ENCODE peak calls at places on chromosomes 4 and X, in six cellular contexts. Z is transverse colon, N is fibroblast of lung, S is heart left ventricle, K is fibroblast of mammary gland, E is astrocyte of the cerebellum. M is an unnamed sample.

GRCh38 chrX:153708415-153708814 is 15.8 kb downstream of the BCAP31 start:
- DNase-seq in Z (peak), N (peak), S (peak), K (peak), E (peak), M (peak)

GRCh38 chr4:183142566-183143545 is 43.8 kb downstream of the WWC2 start:
- DNase-seq in Z (peak), N (peak), S (peak), K (peak), E (no peak), M (peak)

GRCh38 chr4:25875281-25875745 is 12.5 kb upstream of the SEL1L3 start:
- DNase-seq in Z (peak), N (no peak), S (no peak), K (no peak), E (no peak), M (no peak)

GRCh38 chr4:144565558-144566195 is 80.3 kb upstream of the HHIP start:
- DNase-seq in Z (no peak), N (peak), S (no peak), K (no peak), E (no peak), M (no peak)

GRCh38 chrX:155086202-155086840 is 15.0 kb downstream of the BRCC3 start:
- DNase-seq in Z (peak), N (no peak), S (no peak), K (peak), E (peak), M (peak)

GRCh38 chr4:78155616-78156105 is 98.5 kb downstream of the FRAS1 start:
- DNase-seq in Z (no peak), N (peak), S (no peak), K (peak), E (peak), M (peak)

GRCh38 chrX:104712515-104712914 is 146.5 kb downstream of the IL1RAPL2 start:
- DNase-seq in Z (no peak), N (no peak), S (no peak), K (peak), E (no peak), M (no peak)

GRCh38 chr4:112523008-112523440 is 7.0 kb upstream of the NEUROG2 start:
- DNase-seq in Z (peak), N (peak), S (no peak), K (peak), E (no peak), M (peak)

GRCh38 chrX:2650865-2651264 is 40.2 kb upstream of the CD99 start:
- DNase-seq in Z (no peak), N (peak), S (no peak), K (no peak), E (no peak), M (no peak)

GRCh38 chr4:153018716-153019115 is 82.6 kb downstream of the FHDC1 start:
- DNase-seq in Z (no peak), N (no peak), S (no peak), K (no peak), E (no peak), M (no peak)

GRCh38 chrX:72086995-72087394 is 44.7 kb downstream of the RTL5 start:
- DNase-seq in Z (no peak), N (no peak), S (no peak), K (no peak), E (no peak), M (no peak)

GRCh38 chr4:26885912-26886274 is 25.3 kb downstream of the STIM2 start:
- DNase-seq in Z (no peak), N (no peak), S (no peak), K (no peak), E (no peak), M (no peak)

GRCh38 chrX:153953342-153953830 is 8.9 kb upstream of the RENBP start:
- DNase-seq in Z (peak), N (peak), S (peak), K (peak), E (peak), M (peak)

GRCh38 chrX:65195621-65196020 is 219.4 kb upstream of the ZC4H2 start:
- DNase-seq in Z (peak), N (no peak), S (no peak), K (no peak), E (no peak), M (no peak)

GRCh38 chr4:168999836-169000235 is 10.2 kb downstream of the CBR4 start:
- DNase-seq in Z (no peak), N (peak), S (no peak), K (no peak), E (no peak), M (no peak)

GRCh38 chrX:148933881-148934280 is 433.5 kb downstream of the AFF2 start:
- DNase-seq in Z (no peak), N (no peak), S (no peak), K (no peak), E (no peak), M (no peak)

GRCh38 chr4:79823148-79823763 is 249.8 kb downstream of the ANTXR2 start:
- DNase-seq in Z (peak), N (peak), S (no peak), K (peak), E (peak), M (peak)

GRCh38 chrX:134172588-134173259 is 64.3 kb upstream of the CCDC160 start:
- DNase-seq in Z (peak), N (no peak), S (peak), K (no peak), E (no peak), M (no peak)

GRCh38 chr4:26468977-26469376 is 21.3 kb downstream of the CCKAR start:
- DNase-seq in Z (no peak), N (no peak), S (no peak), K (no peak), E (no peak), M (no peak)

GRCh38 chr4:20311863-20312262 is 60.2 kb downstream of the SLIT2 start:
- DNase-seq in Z (no peak), N (peak), S (no peak), K (no peak), E (peak), M (peak)

GRCh38 chr4:20301161-20301560 is 49.5 kb downstream of the SLIT2 start:
- DNase-seq in Z (no peak), N (no peak), S (no peak), K (no peak), E (no peak), M (no peak)

GRCh38 chr4:20305976-20306375 is 54.3 kb downstream of the SLIT2 start:
- DNase-seq in Z (no peak), N (no peak), S (no peak), K (peak), E (peak), M (peak)
- TF ChIP-seq CTCF in Z (no peak), N (peak), S (no peak), K (peak), E (peak), M (peak)

DNA sequence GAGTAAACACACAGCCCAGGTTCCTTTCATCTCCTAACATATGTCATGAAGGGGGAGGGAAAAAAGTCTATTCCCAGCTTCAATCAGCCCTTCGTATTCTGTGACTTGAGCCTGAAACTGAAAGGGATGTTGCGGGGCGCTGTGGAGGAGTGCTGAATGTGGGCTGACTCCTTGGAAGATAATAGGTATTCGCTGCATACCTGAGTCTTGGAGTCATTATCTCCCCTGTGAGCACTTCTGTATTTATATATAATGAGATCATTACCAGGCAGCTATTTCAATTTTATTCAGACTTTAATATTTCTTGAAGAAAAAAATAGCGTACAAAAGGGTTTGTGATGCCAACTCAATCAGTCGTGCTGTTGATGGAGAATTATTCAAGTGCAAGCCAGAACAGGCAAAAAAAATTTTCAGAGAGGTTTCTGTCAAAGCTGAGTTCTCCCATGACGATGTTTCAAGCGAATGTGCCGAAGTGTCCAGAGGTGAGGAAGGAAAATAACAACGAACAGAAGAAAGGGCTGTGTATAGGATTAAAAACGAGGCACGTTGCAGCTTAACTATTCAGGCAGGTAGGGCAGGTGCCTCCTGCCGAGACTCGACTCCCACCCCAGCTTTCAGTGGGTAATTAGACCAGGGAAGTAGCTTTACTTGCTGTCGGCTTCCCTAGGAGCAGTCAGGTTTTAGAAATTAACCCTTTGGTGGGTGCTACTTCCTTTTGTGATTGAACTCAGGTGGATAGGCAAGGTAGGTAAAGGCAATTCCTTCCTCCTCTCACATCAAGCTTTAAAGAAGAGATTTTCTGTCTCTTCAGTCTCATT is 163.7 kb upstream of the NOCT start:
- DNase-seq in Z (no peak), N (peak), S (no peak), K (no peak), E (no peak), M (no peak)
- H3K4me3 ChIP-seq in Z (no peak), N (no peak), S (no peak), K (no peak), E (no peak), M (no peak)

GRCh38 chr4:123350726-123351125 is 45.9 kb upstream of the SPRY1 start:
- DNase-seq in Z (no peak), N (no peak), S (no peak), K (no peak), E (no peak), M (no peak)

GRCh38 chr4:123351713-123352112 is 44.9 kb upstream of the SPRY1 start:
- DNase-seq in Z (no peak), N (no peak), S (no peak), K (no peak), E (no peak), M (no peak)

GRCh38 chr4:123352240-123352945 is 44.2 kb upstream of the SPRY1 start:
- DNase-seq in Z (no peak), N (peak), S (no peak), K (peak), E (peak), M (peak)

GRCh38 chr4:123349401-123350190 is 47.0 kb upstream of the SPRY1 start:
- DNase-seq in Z (no peak), N (peak), S (no peak), K (no peak), E (no peak), M (no peak)

GRCh38 chr4:123350191-123350544 is 46.4 kb upstream of the SPRY1 start:
- DNase-seq in Z (peak), N (peak), S (no peak), K (peak), E (no peak), M (no peak)
- TF ChIP-seq CTCF in Z (peak), N (no peak), S (no peak), K (no peak), E (no peak), M (no peak)

GRCh38 chrX:57135287-57135686 is 1.9 kb downstream of the SPIN2A start:
- DNase-seq in Z (no peak), N (no peak), S (no peak), K (no peak), E (no peak), M (no peak)

GRCh38 chrX:57132046-57132445 is 5.2 kb downstream of the SPIN2A start:
- DNase-seq in Z (no peak), N (no peak), S (no peak), K (no peak), E (no peak), M (no peak)

GRCh38 chrX:57134702-57135101 is 2.5 kb downstream of the SPIN2A start:
- DNase-seq in Z (no peak), N (no peak), S (no peak), K (no peak), E (no peak), M (no peak)

GRCh38 chrX:57138674-57139073 is 1.5 kb upstream of the SPIN2A start:
- DNase-seq in Z (no peak), N (no peak), S (no peak), K (no peak), E (no peak), M (no peak)

DNA sequence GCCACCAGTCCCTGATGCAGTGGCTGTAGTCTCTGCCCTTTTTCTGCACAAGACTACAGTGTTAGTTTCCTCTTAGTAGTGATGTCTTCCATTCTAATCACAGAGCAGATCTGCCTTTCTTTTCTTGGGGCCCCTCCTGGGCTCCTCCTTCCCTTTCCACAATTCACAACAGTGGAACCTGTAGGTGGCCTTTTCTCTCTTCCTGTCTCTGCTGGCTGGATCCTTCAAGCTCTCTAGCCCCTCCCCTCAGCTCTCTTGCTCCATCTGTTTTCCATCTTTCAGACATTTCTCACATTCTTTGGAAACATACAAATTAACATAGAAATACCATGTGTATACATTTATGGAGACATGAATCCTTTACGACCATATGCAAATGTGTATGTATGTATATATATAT is 284 bp upstream of the SPIN2A start:
- DNase-seq in Z (no peak), N (peak), S (no peak), K (peak), E (no peak), M (peak)
- H3K4me3 ChIP-seq in Z (no peak), N (no peak), S (peak), K (no peak), E (peak), M (peak)

GRCh38 chrX:79704325-79704724 is 310.2 kb upstream of the TBX22 start:
- DNase-seq in Z (no peak), N (no peak), S (no peak), K (no peak), E (no peak), M (no peak)
- TF ChIP-seq CTCF in Z (no peak), N (no peak), S (no peak), K (no peak), E (no peak), M (no peak)

DNA sequence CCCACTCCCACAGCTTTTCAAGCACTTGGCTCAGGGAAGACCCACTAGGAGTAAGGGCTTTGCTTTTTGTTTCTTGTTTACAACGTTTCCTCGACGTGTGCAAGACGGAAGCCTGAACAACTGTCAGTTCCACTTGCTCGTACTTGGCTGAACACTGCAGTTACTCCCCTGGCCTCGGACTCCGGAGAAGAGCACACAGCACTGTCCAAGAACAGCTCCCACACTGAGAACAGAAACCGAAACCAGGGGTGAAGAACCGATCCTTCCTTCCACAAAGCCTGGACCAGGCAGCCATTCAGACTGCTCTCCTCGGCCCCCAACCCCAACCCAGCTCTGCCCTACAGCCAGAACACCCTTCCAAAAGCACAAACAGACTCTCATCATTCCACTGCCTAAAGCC is 25.5 kb downstream of the IRF2 start:
- DNase-seq in Z (peak), N (peak), S (peak), K (peak), E (no peak), M (peak)
- H3K4me3 ChIP-seq in Z (peak), N (peak), S (peak), K (peak), E (peak), M (peak)